ENCODE peak calls at places on chromosome 21, in six cellular contexts. S is CD4-positive, alpha-beta memory T cell; T is breast epithelium; J is keratinocyte; M is stomach; L is CD8-positive, alpha-beta T cell. X is an unnamed sample. For H3K4me1, the result is how much of the 10 kb centered on the place peaks cover.

GRCh38 chr21:15138475-15138874 is 73.7 kb upstream of the NRIP1 start:
- DNase-seq in S (no peak), T (no peak), J (no peak), M (peak), L (no peak), X (peak)

GRCh38 chr21:15063081-15063820 is 1.5 kb downstream of the NRIP1 start:
- DNase-seq in S (peak), T (no peak), J (peak), M (no peak), L (no peak), X (peak)

GRCh38 chr21:15967661-15968060 is 237.9 kb downstream of the USP25 start:
- DNase-seq in S (no peak), T (no peak), J (no peak), M (no peak), L (no peak), X (no peak)

GRCh38 chr21:32382108-32382601 is 10.7 kb downstream of the URB1 start:
- DNase-seq in S (no peak), T (no peak), J (no peak), M (no peak), L (no peak), X (peak)

GRCh38 chr21:46006547-46007497 is 25.3 kb downstream of the COL6A1 start:
- DNase-seq in S (no peak), T (peak), J (no peak), M (peak), L (no peak), X (no peak)

GRCh38 chr21:41932191-41932575 is 21.6 kb downstream of the C2CD2 start:
- DNase-seq in S (no peak), T (no peak), J (no peak), M (no peak), L (no peak), X (no peak)

GRCh38 chr21:15370576-15370975 is 305.8 kb upstream of the NRIP1 start:
- DNase-seq in S (no peak), T (no peak), J (no peak), M (no peak), L (no peak), X (no peak)

GRCh38 chr21:43194303-43195130 is 25.7 kb downstream of the CRYAA start:
- DNase-seq in S (no peak), T (peak), J (no peak), M (no peak), L (no peak), X (no peak)

GRCh38 chr21:17911628-17912027 is 92.5 kb upstream of the C21orf91 start:
- DNase-seq in S (no peak), T (no peak), J (no peak), M (no peak), L (no peak), X (no peak)

GRCh38 chr21:31222142-31222541 is 121.9 kb downstream of the TIAM1 start:
- DNase-seq in S (no peak), T (no peak), J (no peak), M (no peak), L (no peak), X (no peak)

GRCh38 chr21:40512590-40512989 is 334.4 kb downstream of the DSCAM start:
- DNase-seq in S (no peak), T (no peak), J (no peak), M (no peak), L (no peak), X (no peak)

GRCh38 chr21:44513389-44514217 is 26.4 kb downstream of the KRTAP10-1 start:
- DNase-seq in S (no peak), T (no peak), J (no peak), M (no peak), L (no peak), X (peak)

GRCh38 chr21:40453183-40453582 is 393.8 kb downstream of the DSCAM start:
- DNase-seq in S (no peak), T (no peak), J (no peak), M (no peak), L (no peak), X (no peak)

GRCh38 chr21:27550258-27550657 is 583.4 kb upstream of the ADAMTS5 start:
- DNase-seq in S (no peak), T (no peak), J (no peak), M (no peak), L (no peak), X (no peak)

GRCh38 chr21:28068455-28069358 is 924.0 kb downstream of the LTN1 start:
- DNase-seq in S (no peak), T (no peak), J (no peak), M (no peak), L (no peak), X (no peak)

GRCh38 chr21:34988139-34988538 is 61.0 kb downstream of the RUNX1 start:
- DNase-seq in S (no peak), T (no peak), J (no peak), M (no peak), L (no peak), X (no peak)
- H3K4me1 ChIP-seq in S (half or more), T (under half), J (under half), M (under half), L (half or more), X (under half)

GRCh38 chr21:33663241-33663640 is 20.9 kb downstream of the ITSN1 start:
- DNase-seq in S (no peak), T (no peak), J (no peak), M (no peak), L (no peak), X (no peak)

GRCh38 chr21:33666153-33666552 is 23.9 kb downstream of the ITSN1 start:
- DNase-seq in S (no peak), T (no peak), J (no peak), M (no peak), L (no peak), X (no peak)

GRCh38 chr21:33662046-33662445 is 19.7 kb downstream of the ITSN1 start:
- DNase-seq in S (no peak), T (no peak), J (no peak), M (no peak), L (no peak), X (no peak)

GRCh38 chr21:33661146-33661545 is 18.8 kb downstream of the ITSN1 start:
- DNase-seq in S (no peak), T (no peak), J (peak), M (no peak), L (no peak), X (no peak)

GRCh38 chr21:33664135-33664534 is 21.8 kb downstream of the ITSN1 start:
- DNase-seq in S (no peak), T (no peak), J (no peak), M (no peak), L (no peak), X (no peak)
- H3K27ac ChIP-seq in S (no peak), T (no peak), J (no peak), M (no peak), L (no peak), X (no peak)

DNA sequence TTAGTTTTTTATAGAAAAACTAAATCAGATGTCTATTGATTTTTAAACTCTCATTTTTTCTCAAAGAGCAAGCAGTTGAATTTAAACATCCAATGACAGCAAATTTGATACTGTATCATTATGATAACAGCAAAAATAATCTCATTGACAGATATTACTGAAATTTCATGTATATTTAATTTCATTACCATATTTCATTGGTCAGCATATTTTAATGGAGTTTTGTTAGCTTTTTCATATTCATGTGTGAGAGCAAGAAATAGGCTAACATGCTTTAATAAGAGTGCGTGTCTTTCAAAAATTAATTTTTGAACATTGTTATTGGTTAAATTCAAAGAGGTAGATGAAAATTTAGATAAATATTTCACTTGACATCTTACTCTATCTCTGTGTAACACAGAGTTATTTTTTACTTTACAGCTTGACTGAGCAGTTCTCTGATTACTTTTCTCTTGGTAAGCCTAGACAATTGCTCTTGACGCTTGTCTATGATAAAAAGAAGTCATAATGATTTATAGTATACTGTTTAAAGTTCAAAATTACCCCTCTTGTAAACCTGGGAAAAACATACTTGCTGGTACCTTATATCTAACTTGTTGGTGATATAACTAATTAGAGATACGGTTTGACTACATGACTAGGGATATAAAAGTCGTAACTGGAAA is 732.4 kb upstream of the NCAM2 start:
- DNase-seq in S (no peak), T (no peak), J (no peak), M (no peak), L (no peak), X (no peak)
- H3K4me1 ChIP-seq in S (under half), T (under half), J (under half), M (under half), L (under half), X (under half)

GRCh38 chr21:29817450-29817849 is 122.3 kb downstream of the GRIK1 start:
- DNase-seq in S (no peak), T (no peak), J (no peak), M (no peak), L (no peak), X (no peak)

GRCh38 chr21:29822064-29822463 is 117.7 kb downstream of the GRIK1 start:
- DNase-seq in S (no peak), T (no peak), J (no peak), M (no peak), L (no peak), X (no peak)

GRCh38 chr21:29818520-29818919 is 121.3 kb downstream of the GRIK1 start:
- DNase-seq in S (no peak), T (no peak), J (no peak), M (no peak), L (no peak), X (no peak)

GRCh38 chr21:29821230-29821629 is 118.6 kb downstream of the GRIK1 start:
- DNase-seq in S (no peak), T (no peak), J (no peak), M (no peak), L (no peak), X (no peak)

GRCh38 chr21:29819675-29820337 is 120.0 kb downstream of the GRIK1 start:
- DNase-seq in S (no peak), T (no peak), J (no peak), M (no peak), L (no peak), X (no peak)
- H3K27ac ChIP-seq in S (no peak), T (no peak), J (no peak), M (no peak), L (no peak), X (no peak)

X was measured in small intestine.